ENCODE peak calls at places on chromosomes 4 and X, in nine cellular contexts. One of them, this sample, is unnamed.

GRCh38 chrX:9928083-9928482 is 39.1 kb upstream of the CLDN34 start:
- DNase-seq in naive thymus-derived CD4-positive, alpha-beta T cell: no peak
- DNase-seq in NCI-H2081: peak
- DNase-seq in stimulated activated naive CD8-positive, alpha-beta T cell treated with anti-CD3 and anti-CD28 coated beads, Interleukin-15, amount 100 ng/mL, for 72 hours: no peak
- DNase-seq in GM19239: no peak
- DNase-seq in cardiac muscle cell: peak
- DNase-seq in head of caudate nucleus: peak
- DNase-seq in RPMI7951: no peak
- DNase-seq in Karpas-422: no peak
- DNase-seq in this sample: no peak

GRCh38 chrX:5388087-5388486 is 840.6 kb downstream of the NLGN4X start:
- DNase-seq in GM19239: no peak
- DNase-seq in Karpas-422: peak
- DNase-seq in stimulated activated naive CD8-positive, alpha-beta T cell treated with anti-CD3 and anti-CD28 coated beads, Interleukin-15, amount 100 ng/mL, for 72 hours: no peak
- DNase-seq in naive thymus-derived CD4-positive, alpha-beta T cell: no peak
- DNase-seq in cardiac muscle cell: no peak
- DNase-seq in NCI-H2081: no peak
- DNase-seq in head of caudate nucleus: no peak
- DNase-seq in RPMI7951: no peak
- DNase-seq in this sample: no peak

GRCh38 chr4:121632686-121633085 is 64.1 kb downstream of the ANXA5 start:
- DNase-seq in cardiac muscle cell: no peak
- DNase-seq in Karpas-422: no peak
- DNase-seq in NCI-H2081: no peak
- DNase-seq in stimulated activated naive CD8-positive, alpha-beta T cell treated with anti-CD3 and anti-CD28 coated beads, Interleukin-15, amount 100 ng/mL, for 72 hours: no peak
- DNase-seq in RPMI7951: no peak
- DNase-seq in head of caudate nucleus: no peak
- DNase-seq in naive thymus-derived CD4-positive, alpha-beta T cell: no peak
- DNase-seq in GM19239: no peak
- DNase-seq in this sample: no peak

GRCh38 chr4:22389240-22389871 is 126.5 kb downstream of the ADGRA3 start:
- DNase-seq in head of caudate nucleus: peak
- DNase-seq in cardiac muscle cell: peak
- DNase-seq in Karpas-422: peak
- DNase-seq in NCI-H2081: peak
- DNase-seq in GM19239: peak
- DNase-seq in RPMI7951: peak
- DNase-seq in naive thymus-derived CD4-positive, alpha-beta T cell: no peak
- DNase-seq in stimulated activated naive CD8-positive, alpha-beta T cell treated with anti-CD3 and anti-CD28 coated beads, Interleukin-15, amount 100 ng/mL, for 72 hours: peak
- DNase-seq in this sample: peak

GRCh38 chrX:110257889-110258288 is 60.0 kb downstream of the AMMECR1 start:
- DNase-seq in NCI-H2081: no peak
- DNase-seq in naive thymus-derived CD4-positive, alpha-beta T cell: no peak
- DNase-seq in cardiac muscle cell: no peak
- DNase-seq in head of caudate nucleus: no peak
- DNase-seq in Karpas-422: no peak
- DNase-seq in GM19239: no peak
- DNase-seq in stimulated activated naive CD8-positive, alpha-beta T cell treated with anti-CD3 and anti-CD28 coated beads, Interleukin-15, amount 100 ng/mL, for 72 hours: no peak
- DNase-seq in RPMI7951: no peak
- DNase-seq in this sample: no peak

GRCh38 chrX:96979766-96980165 is 96.1 kb downstream of the RPA4 start:
- DNase-seq in NCI-H2081: no peak
- DNase-seq in RPMI7951: no peak
- DNase-seq in stimulated activated naive CD8-positive, alpha-beta T cell treated with anti-CD3 and anti-CD28 coated beads, Interleukin-15, amount 100 ng/mL, for 72 hours: no peak
- DNase-seq in head of caudate nucleus: no peak
- DNase-seq in Karpas-422: no peak
- DNase-seq in cardiac muscle cell: peak
- DNase-seq in naive thymus-derived CD4-positive, alpha-beta T cell: no peak
- DNase-seq in GM19239: no peak
- DNase-seq in this sample: no peak

GRCh38 chr4:142284402-142285221 is 561.5 kb downstream of the INPP4B start:
- DNase-seq in stimulated activated naive CD8-positive, alpha-beta T cell treated with anti-CD3 and anti-CD28 coated beads, Interleukin-15, amount 100 ng/mL, for 72 hours: no peak
- DNase-seq in naive thymus-derived CD4-positive, alpha-beta T cell: no peak
- DNase-seq in cardiac muscle cell: no peak
- DNase-seq in GM19239: no peak
- DNase-seq in Karpas-422: no peak
- DNase-seq in head of caudate nucleus: no peak
- DNase-seq in NCI-H2081: no peak
- DNase-seq in RPMI7951: no peak
- DNase-seq in this sample: no peak

GRCh38 chrX:39759526-39760224 is 338.1 kb downstream of the BCOR start:
- DNase-seq in naive thymus-derived CD4-positive, alpha-beta T cell: no peak
- DNase-seq in Karpas-422: peak
- DNase-seq in cardiac muscle cell: peak
- DNase-seq in GM19239: no peak
- DNase-seq in head of caudate nucleus: peak
- DNase-seq in NCI-H2081: peak
- DNase-seq in stimulated activated naive CD8-positive, alpha-beta T cell treated with anti-CD3 and anti-CD28 coated beads, Interleukin-15, amount 100 ng/mL, for 72 hours: no peak
- DNase-seq in RPMI7951: peak
- DNase-seq in this sample: no peak

GRCh38 chrX:42247241-42247640 is 323.9 kb upstream of the CASK start:
- DNase-seq in naive thymus-derived CD4-positive, alpha-beta T cell: no peak
- DNase-seq in GM19239: no peak
- DNase-seq in Karpas-422: no peak
- DNase-seq in cardiac muscle cell: no peak
- DNase-seq in RPMI7951: peak
- DNase-seq in head of caudate nucleus: no peak
- DNase-seq in stimulated activated naive CD8-positive, alpha-beta T cell treated with anti-CD3 and anti-CD28 coated beads, Interleukin-15, amount 100 ng/mL, for 72 hours: no peak
- DNase-seq in NCI-H2081: no peak
- DNase-seq in this sample: no peak

GRCh38 chr4:53478671-53479456 is 101.4 kb downstream of the FIP1L1 start:
- DNase-seq in stimulated activated naive CD8-positive, alpha-beta T cell treated with anti-CD3 and anti-CD28 coated beads, Interleukin-15, amount 100 ng/mL, for 72 hours: no peak
- DNase-seq in GM19239: no peak
- DNase-seq in head of caudate nucleus: no peak
- DNase-seq in NCI-H2081: no peak
- DNase-seq in naive thymus-derived CD4-positive, alpha-beta T cell: no peak
- DNase-seq in Karpas-422: no peak
- DNase-seq in RPMI7951: peak
- DNase-seq in cardiac muscle cell: no peak
- DNase-seq in this sample: no peak

GRCh38 chr4:183011213-183011907 is 87.7 kb upstream of the WWC2 start:
- DNase-seq in stimulated activated naive CD8-positive, alpha-beta T cell treated with anti-CD3 and anti-CD28 coated beads, Interleukin-15, amount 100 ng/mL, for 72 hours: no peak
- DNase-seq in cardiac muscle cell: no peak
- DNase-seq in RPMI7951: peak
- DNase-seq in naive thymus-derived CD4-positive, alpha-beta T cell: no peak
- DNase-seq in Karpas-422: no peak
- DNase-seq in head of caudate nucleus: no peak
- DNase-seq in NCI-H2081: no peak
- DNase-seq in GM19239: no peak
- DNase-seq in this sample: no peak

GRCh38 chr4:144905286-144905685 is 192.7 kb downstream of the ANAPC10 start:
- DNase-seq in head of caudate nucleus: no peak
- DNase-seq in stimulated activated naive CD8-positive, alpha-beta T cell treated with anti-CD3 and anti-CD28 coated beads, Interleukin-15, amount 100 ng/mL, for 72 hours: no peak
- DNase-seq in NCI-H2081: no peak
- DNase-seq in GM19239: no peak
- DNase-seq in Karpas-422: no peak
- DNase-seq in naive thymus-derived CD4-positive, alpha-beta T cell: no peak
- DNase-seq in cardiac muscle cell: peak
- DNase-seq in RPMI7951: no peak
- DNase-seq in this sample: no peak

GRCh38 chr4:41791557-41791956 is 43.0 kb upstream of the PHOX2B start:
- DNase-seq in NCI-H2081: no peak
- DNase-seq in head of caudate nucleus: no peak
- DNase-seq in GM19239: no peak
- DNase-seq in stimulated activated naive CD8-positive, alpha-beta T cell treated with anti-CD3 and anti-CD28 coated beads, Interleukin-15, amount 100 ng/mL, for 72 hours: no peak
- DNase-seq in cardiac muscle cell: no peak
- DNase-seq in naive thymus-derived CD4-positive, alpha-beta T cell: no peak
- DNase-seq in Karpas-422: no peak
- DNase-seq in RPMI7951: no peak
- DNase-seq in this sample: no peak

GRCh38 chr4:39976945-39977488 is 694 bp downstream of the PDS5A start:
- DNase-seq in stimulated activated naive CD8-positive, alpha-beta T cell treated with anti-CD3 and anti-CD28 coated beads, Interleukin-15, amount 100 ng/mL, for 72 hours: peak
- DNase-seq in Karpas-422: peak
- DNase-seq in RPMI7951: peak
- DNase-seq in head of caudate nucleus: peak
- DNase-seq in naive thymus-derived CD4-positive, alpha-beta T cell: no peak
- DNase-seq in GM19239: peak
- DNase-seq in cardiac muscle cell: peak
- DNase-seq in NCI-H2081: peak
- DNase-seq in this sample: peak

GRCh38 chr4:164706675-164707074 is 47.3 kb upstream of the SMIM31 start:
- DNase-seq in RPMI7951: no peak
- DNase-seq in Karpas-422: no peak
- DNase-seq in NCI-H2081: no peak
- DNase-seq in naive thymus-derived CD4-positive, alpha-beta T cell: no peak
- DNase-seq in stimulated activated naive CD8-positive, alpha-beta T cell treated with anti-CD3 and anti-CD28 coated beads, Interleukin-15, amount 100 ng/mL, for 72 hours: no peak
- DNase-seq in cardiac muscle cell: no peak
- DNase-seq in head of caudate nucleus: no peak
- DNase-seq in GM19239: no peak
- DNase-seq in this sample: no peak

GRCh38 chr4:16139066-16139945 is 55.5 kb upstream of the PROM1 start:
- DNase-seq in cardiac muscle cell: no peak
- DNase-seq in Karpas-422: no peak
- DNase-seq in GM19239: no peak
- DNase-seq in stimulated activated naive CD8-positive, alpha-beta T cell treated with anti-CD3 and anti-CD28 coated beads, Interleukin-15, amount 100 ng/mL, for 72 hours: no peak
- DNase-seq in head of caudate nucleus: no peak
- DNase-seq in naive thymus-derived CD4-positive, alpha-beta T cell: no peak
- DNase-seq in RPMI7951: no peak
- DNase-seq in NCI-H2081: no peak
- DNase-seq in this sample: no peak

GRCh38 chr4:139611391-139611790 is 54.2 kb upstream of the MGST2 start:
- DNase-seq in cardiac muscle cell: no peak
- DNase-seq in GM19239: no peak
- DNase-seq in naive thymus-derived CD4-positive, alpha-beta T cell: no peak
- DNase-seq in stimulated activated naive CD8-positive, alpha-beta T cell treated with anti-CD3 and anti-CD28 coated beads, Interleukin-15, amount 100 ng/mL, for 72 hours: no peak
- DNase-seq in NCI-H2081: no peak
- DNase-seq in head of caudate nucleus: no peak
- DNase-seq in RPMI7951: no peak
- DNase-seq in Karpas-422: no peak
- DNase-seq in this sample: no peak

GRCh38 chrX:97594825-97595224 is 711.1 kb downstream of the RPA4 start:
- DNase-seq in stimulated activated naive CD8-positive, alpha-beta T cell treated with anti-CD3 and anti-CD28 coated beads, Interleukin-15, amount 100 ng/mL, for 72 hours: no peak
- DNase-seq in head of caudate nucleus: no peak
- DNase-seq in naive thymus-derived CD4-positive, alpha-beta T cell: no peak
- DNase-seq in Karpas-422: no peak
- DNase-seq in RPMI7951: no peak
- DNase-seq in cardiac muscle cell: no peak
- DNase-seq in NCI-H2081: no peak
- DNase-seq in GM19239: no peak
- DNase-seq in this sample: no peak

GRCh38 chrX:118254611-118255010 is 91.3 kb upstream of the WDR44 start:
- DNase-seq in Karpas-422: peak
- DNase-seq in naive thymus-derived CD4-positive, alpha-beta T cell: no peak
- DNase-seq in cardiac muscle cell: peak
- DNase-seq in stimulated activated naive CD8-positive, alpha-beta T cell treated with anti-CD3 and anti-CD28 coated beads, Interleukin-15, amount 100 ng/mL, for 72 hours: peak
- DNase-seq in NCI-H2081: peak
- DNase-seq in GM19239: peak
- DNase-seq in head of caudate nucleus: peak
- DNase-seq in RPMI7951: peak
- DNase-seq in this sample: peak

GRCh38 chrX:14922437-14922836 is 49.2 kb downstream of the MOSPD2 start:
- DNase-seq in head of caudate nucleus: no peak
- DNase-seq in Karpas-422: no peak
- DNase-seq in naive thymus-derived CD4-positive, alpha-beta T cell: no peak
- DNase-seq in NCI-H2081: no peak
- DNase-seq in RPMI7951: peak
- DNase-seq in cardiac muscle cell: peak
- DNase-seq in GM19239: no peak
- DNase-seq in stimulated activated naive CD8-positive, alpha-beta T cell treated with anti-CD3 and anti-CD28 coated beads, Interleukin-15, amount 100 ng/mL, for 72 hours: no peak
- DNase-seq in this sample: no peak

GRCh38 chrX:154419688-154420401 is 8.5 kb downstream of the TAFAZZIN start:
- DNase-seq in Karpas-422: no peak
- DNase-seq in naive thymus-derived CD4-positive, alpha-beta T cell: no peak
- DNase-seq in stimulated activated naive CD8-positive, alpha-beta T cell treated with anti-CD3 and anti-CD28 coated beads, Interleukin-15, amount 100 ng/mL, for 72 hours: no peak
- DNase-seq in RPMI7951: no peak
- DNase-seq in GM19239: no peak
- DNase-seq in head of caudate nucleus: no peak
- DNase-seq in NCI-H2081: peak
- DNase-seq in cardiac muscle cell: no peak
- DNase-seq in this sample: no peak

GRCh38 chrX:104113237-104113965 is 1.1 kb downstream of the ZCCHC18 start:
- DNase-seq in Karpas-422: peak
- DNase-seq in head of caudate nucleus: peak
- DNase-seq in GM19239: no peak
- DNase-seq in RPMI7951: peak
- DNase-seq in stimulated activated naive CD8-positive, alpha-beta T cell treated with anti-CD3 and anti-CD28 coated beads, Interleukin-15, amount 100 ng/mL, for 72 hours: peak
- DNase-seq in cardiac muscle cell: peak
- DNase-seq in NCI-H2081: peak
- DNase-seq in naive thymus-derived CD4-positive, alpha-beta T cell: peak
- DNase-seq in this sample: peak

GRCh38 chr4:8267077-8267476 is 2.5 kb upstream of the HTRA3 start:
- DNase-seq in cardiac muscle cell: peak
- DNase-seq in NCI-H2081: no peak
- DNase-seq in GM19239: peak
- DNase-seq in naive thymus-derived CD4-positive, alpha-beta T cell: no peak
- DNase-seq in RPMI7951: peak
- DNase-seq in head of caudate nucleus: no peak
- DNase-seq in stimulated activated naive CD8-positive, alpha-beta T cell treated with anti-CD3 and anti-CD28 coated beads, Interleukin-15, amount 100 ng/mL, for 72 hours: peak
- DNase-seq in Karpas-422: peak
- DNase-seq in this sample: peak

GRCh38 chrX:13647709-13648212 is 5.2 kb upstream of the TCEANC start:
- DNase-seq in RPMI7951: peak
- DNase-seq in Karpas-422: no peak
- DNase-seq in GM19239: no peak
- DNase-seq in NCI-H2081: no peak
- DNase-seq in cardiac muscle cell: peak
- DNase-seq in head of caudate nucleus: no peak
- DNase-seq in stimulated activated naive CD8-positive, alpha-beta T cell treated with anti-CD3 and anti-CD28 coated beads, Interleukin-15, amount 100 ng/mL, for 72 hours: peak
- DNase-seq in naive thymus-derived CD4-positive, alpha-beta T cell: no peak
- DNase-seq in this sample: no peak

GRCh38 chr4:6177587-6178197 is 22.7 kb downstream of the JAKMIP1 start:
- DNase-seq in GM19239: no peak
- DNase-seq in NCI-H2081: no peak
- DNase-seq in head of caudate nucleus: no peak
- DNase-seq in naive thymus-derived CD4-positive, alpha-beta T cell: no peak
- DNase-seq in stimulated activated naive CD8-positive, alpha-beta T cell treated with anti-CD3 and anti-CD28 coated beads, Interleukin-15, amount 100 ng/mL, for 72 hours: peak
- DNase-seq in cardiac muscle cell: no peak
- DNase-seq in RPMI7951: no peak
- DNase-seq in Karpas-422: peak
- DNase-seq in this sample: no peak

GRCh38 chr4:74033721-74034120 is 4.8 kb downstream of the CXCL3 start:
- DNase-seq in head of caudate nucleus: no peak
- DNase-seq in GM19239: no peak
- DNase-seq in NCI-H2081: no peak
- DNase-seq in stimulated activated naive CD8-positive, alpha-beta T cell treated with anti-CD3 and anti-CD28 coated beads, Interleukin-15, amount 100 ng/mL, for 72 hours: no peak
- DNase-seq in naive thymus-derived CD4-positive, alpha-beta T cell: no peak
- DNase-seq in RPMI7951: no peak
- DNase-seq in Karpas-422: no peak
- DNase-seq in cardiac muscle cell: no peak
- DNase-seq in this sample: no peak

GRCh38 chr4:76753814-76754213 is 144.1 kb downstream of the SOWAHB start:
- DNase-seq in Karpas-422: no peak
- DNase-seq in NCI-H2081: no peak
- DNase-seq in RPMI7951: peak
- DNase-seq in cardiac muscle cell: no peak
- DNase-seq in naive thymus-derived CD4-positive, alpha-beta T cell: no peak
- DNase-seq in head of caudate nucleus: no peak
- DNase-seq in GM19239: no peak
- DNase-seq in stimulated activated naive CD8-positive, alpha-beta T cell treated with anti-CD3 and anti-CD28 coated beads, Interleukin-15, amount 100 ng/mL, for 72 hours: no peak
- DNase-seq in this sample: no peak

GRCh38 chr4:8093587-8094274 is 64.9 kb downstream of the ABLIM2 start:
- DNase-seq in cardiac muscle cell: no peak
- DNase-seq in naive thymus-derived CD4-positive, alpha-beta T cell: no peak
- DNase-seq in stimulated activated naive CD8-positive, alpha-beta T cell treated with anti-CD3 and anti-CD28 coated beads, Interleukin-15, amount 100 ng/mL, for 72 hours: no peak
- DNase-seq in Karpas-422: no peak
- DNase-seq in NCI-H2081: no peak
- DNase-seq in RPMI7951: no peak
- DNase-seq in GM19239: no peak
- DNase-seq in head of caudate nucleus: no peak
- DNase-seq in this sample: no peak

GRCh38 chrX:101079223-101079622 is 544 bp downstream of the TMEM35A start:
- DNase-seq in NCI-H2081: no peak
- DNase-seq in stimulated activated naive CD8-positive, alpha-beta T cell treated with anti-CD3 and anti-CD28 coated beads, Interleukin-15, amount 100 ng/mL, for 72 hours: no peak
- DNase-seq in head of caudate nucleus: no peak
- DNase-seq in naive thymus-derived CD4-positive, alpha-beta T cell: no peak
- DNase-seq in RPMI7951: no peak
- DNase-seq in cardiac muscle cell: no peak
- DNase-seq in Karpas-422: no peak
- DNase-seq in GM19239: no peak
- DNase-seq in this sample: no peak

GRCh38 chrX:46722742-46723568 is 36.0 kb downstream of the SLC9A7 start:
- DNase-seq in naive thymus-derived CD4-positive, alpha-beta T cell: no peak
- DNase-seq in cardiac muscle cell: no peak
- DNase-seq in NCI-H2081: no peak
- DNase-seq in Karpas-422: no peak
- DNase-seq in RPMI7951: peak
- DNase-seq in stimulated activated naive CD8-positive, alpha-beta T cell treated with anti-CD3 and anti-CD28 coated beads, Interleukin-15, amount 100 ng/mL, for 72 hours: no peak
- DNase-seq in head of caudate nucleus: no peak
- DNase-seq in GM19239: no peak
- DNase-seq in this sample: no peak

GRCh38 chr4:26410385-26411293 is 79.6 kb downstream of the CCKAR start:
- DNase-seq in NCI-H2081: peak
- DNase-seq in GM19239: no peak
- DNase-seq in Karpas-422: peak
- DNase-seq in cardiac muscle cell: peak
- DNase-seq in naive thymus-derived CD4-positive, alpha-beta T cell: no peak
- DNase-seq in RPMI7951: peak
- DNase-seq in stimulated activated naive CD8-positive, alpha-beta T cell treated with anti-CD3 and anti-CD28 coated beads, Interleukin-15, amount 100 ng/mL, for 72 hours: peak
- DNase-seq in head of caudate nucleus: peak
- DNase-seq in this sample: peak